ENCODE peak calls at places on chromosome 1, in six cellular contexts. U is A549, H is stomach, A is breast epithelium, S is GM06990, K is cardiac muscle cell. J is an unnamed sample.

GRCh38 chr1:234875328-234875952 is 253.2 kb downstream of the TOMM20 start:
- DNase-seq in U (no peak), H (peak), A (peak), S (no peak), K (no peak), J (no peak)

GRCh38 chr1:15959847-15960446 is 16.0 kb downstream of the ZBTB17 start:
- DNase-seq in U (no peak), H (no peak), A (no peak), S (no peak), K (no peak), J (no peak)

GRCh38 chr1:183180213-183180612 is 5.9 kb upstream of the LAMC2 start:
- DNase-seq in U (peak), H (peak), A (peak), S (no peak), K (peak), J (peak)

GRCh38 chr1:3785458-3786157 is 10.7 kb downstream of the LRRC47 start:
- DNase-seq in U (no peak), H (no peak), A (peak), S (no peak), K (peak), J (no peak)

GRCh38 chr1:161020573-161021167 is at the start of gene F11R:
- DNase-seq in U (peak), H (peak), A (peak), S (no peak), K (peak), J (no peak)

GRCh38 chr1:208007319-208007937 is 96.5 kb upstream of the CD34 start:
- DNase-seq in U (no peak), H (no peak), A (no peak), S (no peak), K (no peak), J (no peak)

GRCh38 chr1:96492236-96492635 is 229.3 kb upstream of the PTBP2 start:
- DNase-seq in U (no peak), H (no peak), A (no peak), S (no peak), K (peak), J (no peak)

GRCh38 chr1:241499910-241500309 is 19.6 kb downstream of the FH start:
- DNase-seq in U (peak), H (no peak), A (no peak), S (no peak), K (peak), J (peak)

GRCh38 chr1:109391161-109391556 is 6.6 kb downstream of the SORT1 start:
- DNase-seq in U (no peak), H (no peak), A (no peak), S (no peak), K (no peak), J (peak)

GRCh38 chr1:228287541-228288425 is 79.9 kb downstream of the OBSCN start:
- DNase-seq in U (no peak), H (no peak), A (no peak), S (no peak), K (no peak), J (no peak)

GRCh38 chr1:244288663-244289062 is 163.0 kb downstream of the ADSS2 start:
- DNase-seq in U (no peak), H (no peak), A (no peak), S (no peak), K (no peak), J (no peak)

GRCh38 chr1:201783067-201783466 is 45.9 kb upstream of the IPO9 start:
- DNase-seq in U (no peak), H (no peak), A (no peak), S (no peak), K (no peak), J (no peak)

GRCh38 chr1:210373878-210374599 is 45.3 kb downstream of the HHAT start:
- DNase-seq in U (peak), H (peak), A (peak), S (peak), K (peak), J (peak)

GRCh38 chr1:42932442-42932941 is 26.2 kb downstream of the SLC2A1 start:
- DNase-seq in U (no peak), H (no peak), A (no peak), S (no peak), K (no peak), J (no peak)

GRCh38 chr1:53135735-53136114 is 6.7 kb downstream of the SLC1A7 start:
- DNase-seq in U (peak), H (peak), A (no peak), S (no peak), K (no peak), J (peak)

GRCh38 chr1:178566187-178566586 is 53.3 kb downstream of the TEX35 start:
- DNase-seq in U (no peak), H (no peak), A (no peak), S (no peak), K (no peak), J (peak)

GRCh38 chr1:71859806-71860205 is 422.5 kb downstream of the NEGR1 start:
- DNase-seq in U (no peak), H (no peak), A (no peak), S (no peak), K (no peak), J (no peak)

GRCh38 chr1:92544756-92545165 is 58.0 kb upstream of the GFI1 start:
- DNase-seq in U (no peak), H (no peak), A (no peak), S (no peak), K (no peak), J (no peak)

GRCh38 chr1:229554886-229555621 is 3.5 kb downstream of the ABCB10 start:
- DNase-seq in U (no peak), H (no peak), A (no peak), S (no peak), K (peak), J (peak)

GRCh38 chr1:233631810-233632375 is 18.0 kb downstream of the KCNK1 start:
- DNase-seq in U (no peak), H (no peak), A (no peak), S (no peak), K (no peak), J (no peak)

GRCh38 chr1:229111703-229112319 is 159.1 kb upstream of the RAB4A start:
- DNase-seq in U (no peak), H (no peak), A (no peak), S (no peak), K (no peak), J (no peak)

GRCh38 chr1:71014110-71014509 is 33.5 kb downstream of the PTGER3 start:
- DNase-seq in U (no peak), H (no peak), A (no peak), S (no peak), K (no peak), J (peak)

GRCh38 chr1:16396591-16396990 is 29.5 kb downstream of the SZRD1 start:
- DNase-seq in U (no peak), H (no peak), A (peak), S (no peak), K (no peak), J (peak)

GRCh38 chr1:228366062-228366850 is 40.4 kb downstream of the TRIM11 start:
- DNase-seq in U (no peak), H (no peak), A (no peak), S (no peak), K (no peak), J (no peak)

GRCh38 chr1:15965228-15965767 is 10.6 kb downstream of the ZBTB17 start:
- DNase-seq in U (no peak), H (no peak), A (no peak), S (no peak), K (no peak), J (peak)

GRCh38 chr1:113756461-113756860 is 2.8 kb downstream of the PHTF1 start:
- DNase-seq in U (no peak), H (no peak), A (no peak), S (no peak), K (no peak), J (no peak)
- H3K4me3 ChIP-seq in U (no peak), H (no peak), A (no peak), S (no peak), K (no peak), J (no peak)

DNA sequence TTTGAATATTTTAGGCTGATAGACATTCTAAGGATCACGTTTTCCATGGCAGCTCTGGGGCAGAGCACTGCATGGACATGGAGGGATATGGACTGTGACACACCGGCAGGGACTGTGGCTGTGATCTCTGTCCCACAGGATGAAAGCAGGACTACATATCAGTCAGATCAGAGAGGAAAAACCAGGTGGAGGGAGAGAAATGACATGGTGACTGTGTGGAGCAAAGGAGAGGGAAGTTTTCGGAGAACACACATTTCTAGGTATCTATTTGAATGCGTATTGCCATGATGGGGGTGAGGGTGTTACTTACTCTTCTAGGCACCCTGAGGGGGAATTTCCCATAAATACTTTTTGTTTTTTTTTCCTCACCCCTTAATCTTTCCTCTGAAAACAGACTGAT is 3.2 kb upstream of the CD1C start:
- DNase-seq in U (no peak), H (no peak), A (no peak), S (peak), K (no peak), J (no peak)
- H3K4me3 ChIP-seq in U (no peak), H (no peak), A (no peak), S (no peak), K (no peak), J (no peak)

DNA sequence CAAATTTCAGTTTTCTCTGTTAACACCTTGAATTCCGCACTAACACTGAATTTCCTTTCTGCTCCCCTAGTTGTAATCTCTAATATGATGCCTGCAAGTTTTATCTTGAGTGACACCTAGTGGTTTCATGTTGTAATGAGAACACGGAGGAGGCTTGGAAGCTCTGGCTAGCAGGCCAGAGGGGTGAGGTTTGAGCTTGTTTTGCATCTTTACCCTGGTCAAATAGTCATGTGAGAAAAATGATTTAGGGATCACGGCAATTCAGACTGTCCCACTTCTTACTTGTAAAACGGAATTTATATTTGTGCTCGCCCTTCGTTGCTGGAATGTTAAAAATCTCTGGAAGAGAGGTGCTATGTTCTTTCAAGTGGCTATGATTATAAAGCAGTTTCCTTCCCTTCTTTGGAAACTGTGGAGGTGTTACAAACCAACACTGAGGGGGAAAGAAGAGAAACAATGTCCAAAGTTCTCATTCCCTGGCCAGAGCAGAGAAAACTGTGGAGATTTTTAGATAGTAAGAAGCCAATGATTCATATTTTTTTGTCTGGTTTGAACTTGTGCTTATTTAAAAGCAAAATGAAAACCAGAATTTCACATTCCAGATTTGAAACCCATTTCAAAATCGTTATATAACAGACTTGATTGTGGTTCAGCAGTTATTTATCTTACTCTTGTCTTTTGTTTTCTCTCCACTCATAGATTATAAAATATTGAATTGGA is 5.3 kb upstream of the MROH9 start:
- DNase-seq in U (peak), H (no peak), A (peak), S (peak), K (peak), J (peak)
- H3K4me3 ChIP-seq in U (no peak), H (no peak), A (no peak), S (no peak), K (no peak), J (peak)

GRCh38 chr1:212244441-212244840 is 40.8 kb upstream of the PPP2R5A start:
- DNase-seq in U (no peak), H (no peak), A (no peak), S (no peak), K (no peak), J (no peak)

GRCh38 chr1:212238552-212238951 is 46.7 kb upstream of the PPP2R5A start:
- DNase-seq in U (no peak), H (peak), A (peak), S (no peak), K (no peak), J (peak)

GRCh38 chr1:212242985-212243308 is 42.3 kb upstream of the PPP2R5A start:
- DNase-seq in U (no peak), H (no peak), A (no peak), S (no peak), K (no peak), J (no peak)

GRCh38 chr1:212241445-212242287 is 43.5 kb upstream of the PPP2R5A start:
- DNase-seq in U (no peak), H (no peak), A (no peak), S (no peak), K (no peak), J (no peak)

DNA sequence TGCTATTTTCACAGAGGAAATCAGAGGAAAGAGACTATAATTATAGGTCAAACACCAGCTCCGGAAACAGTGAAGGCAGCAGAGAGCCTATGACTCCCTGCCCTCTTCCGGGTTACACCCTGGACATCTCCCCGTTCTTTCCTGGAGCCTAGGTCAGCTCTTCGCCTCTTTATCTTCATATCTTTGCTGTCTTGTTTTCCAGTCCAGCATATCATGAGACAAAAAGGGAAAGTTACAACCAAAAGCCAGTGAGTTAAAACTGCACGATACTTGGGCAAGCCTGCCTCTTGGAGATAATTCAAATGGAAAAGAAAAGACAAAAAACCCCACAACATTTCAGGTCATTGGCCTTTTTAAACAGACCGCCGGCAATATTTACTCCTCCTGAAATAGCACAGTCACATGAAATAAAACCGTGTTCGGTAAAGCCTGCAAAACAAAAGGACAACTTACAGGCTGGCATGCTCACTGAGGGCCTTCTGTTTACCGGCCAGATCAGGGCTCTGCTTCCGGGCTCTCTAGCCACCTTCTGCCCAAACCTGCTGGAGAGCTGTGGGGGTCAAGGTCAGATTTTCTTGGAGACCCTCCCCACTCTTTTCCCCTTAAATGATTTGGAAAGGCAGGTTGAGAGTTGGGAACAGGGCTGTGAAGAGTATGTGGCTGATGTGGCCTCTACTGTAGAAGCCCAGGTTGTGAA is 42.8 kb upstream of the PPP2R5A start:
- DNase-seq in U (no peak), H (no peak), A (no peak), S (no peak), K (no peak), J (no peak)
- H3K4me3 ChIP-seq in U (no peak), H (no peak), A (no peak), S (no peak), K (no peak), J (no peak)

GRCh38 chr1:8516278-8516777 is 198.4 kb downstream of the SLC45A1 start:
- DNase-seq in U (no peak), H (no peak), A (no peak), S (no peak), K (no peak), J (no peak)
- H3K4me3 ChIP-seq in U (no peak), H (no peak), A (no peak), S (no peak), K (no peak), J (no peak)

GRCh38 chr1:35507947-35508346 is 49.3 kb downstream of the KIAA0319L start:
- DNase-seq in U (no peak), H (no peak), A (no peak), S (no peak), K (no peak), J (no peak)
- H3K4me3 ChIP-seq in U (no peak), H (no peak), A (no peak), S (no peak), K (no peak), J (no peak)

GRCh38 chr1:44808938-44809917 is 905 bp downstream of the BTBD19 start:
- DNase-seq in U (peak), H (peak), A (no peak), S (peak), K (no peak), J (peak)

GRCh38 chr1:44811234-44811633 is 2.9 kb downstream of the BTBD19 start:
- DNase-seq in U (no peak), H (no peak), A (no peak), S (no peak), K (no peak), J (no peak)

GRCh38 chr1:44810101-44810761 is 1.9 kb downstream of the BTBD19 start:
- DNase-seq in U (peak), H (peak), A (peak), S (no peak), K (no peak), J (peak)

GRCh38 chr1:44811714-44812151 is 3.4 kb downstream of the BTBD19 start:
- DNase-seq in U (no peak), H (no peak), A (no peak), S (no peak), K (no peak), J (peak)

GRCh38 chr1:44812822-44813543 is 4.7 kb downstream of the BTBD19 start:
- DNase-seq in U (no peak), H (no peak), A (no peak), S (no peak), K (no peak), J (no peak)
- H3K4me3 ChIP-seq in U (no peak), H (peak), A (peak), S (no peak), K (peak), J (no peak)

DNA sequence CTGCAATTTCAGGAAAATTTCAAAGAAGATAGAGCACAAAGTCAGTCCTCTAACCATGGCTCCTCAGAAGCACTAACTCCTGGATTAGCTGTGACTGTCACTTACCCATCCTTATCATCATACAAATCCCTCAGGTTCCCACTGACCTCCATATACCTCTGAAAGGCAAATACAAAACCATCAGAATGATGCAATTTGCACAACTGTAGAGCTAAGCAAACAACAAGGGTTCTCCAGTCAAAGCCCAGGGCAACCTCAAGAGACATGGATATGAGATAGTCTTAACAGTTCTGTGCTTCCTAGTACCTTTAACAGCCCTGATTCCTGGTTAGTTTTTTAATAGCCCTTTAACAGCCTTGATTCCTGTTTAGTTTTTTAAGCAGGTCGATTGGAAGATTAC is 2.1 kb downstream of the SF3A3 start:
- DNase-seq in U (no peak), H (no peak), A (no peak), S (no peak), K (no peak), J (no peak)
- H3K4me3 ChIP-seq in U (no peak), H (no peak), A (no peak), S (no peak), K (no peak), J (no peak)

GRCh38 chr1:23126200-23126599 is 42.5 kb downstream of the LUZP1 start:
- DNase-seq in U (no peak), H (no peak), A (no peak), S (no peak), K (no peak), J (no peak)
- H3K4me3 ChIP-seq in U (no peak), H (no peak), A (no peak), S (no peak), K (no peak), J (no peak)

J was measured in AG10803.